ENCODE peak calls at places on chromosome 15, in four cellular contexts. One of them, this sample, is unnamed.

GRCh38 chr15:42385206-42385979 is 26.1 kb downstream of the CAPN3 start:
- DNase-seq in GM06990: no peak
- DNase-seq in RWPE1: peak
- DNase-seq in glutamatergic neuron: peak
- DNase-seq in this sample: peak

GRCh38 chr15:39381517-39381916 is 199.4 kb upstream of the THBS1 start:
- DNase-seq in RWPE1: no peak
- DNase-seq in GM06990: no peak
- DNase-seq in glutamatergic neuron: no peak
- DNase-seq in this sample: no peak

GRCh38 chr15:74541494-74542191 is 623 bp downstream of the ARID3B start:
- DNase-seq in RWPE1: no peak
- DNase-seq in GM06990: peak
- DNase-seq in glutamatergic neuron: peak
- DNase-seq in this sample: peak

GRCh38 chr15:71288348-71288955 is 173.2 kb downstream of the THSD4 start:
- DNase-seq in glutamatergic neuron: no peak
- DNase-seq in GM06990: no peak
- DNase-seq in RWPE1: no peak
- DNase-seq in this sample: no peak

GRCh38 chr15:49492834-49493233 is 69.8 kb downstream of the FGF7 start:
- DNase-seq in glutamatergic neuron: no peak
- DNase-seq in GM06990: no peak
- DNase-seq in RWPE1: peak
- DNase-seq in this sample: no peak

GRCh38 chr15:74642724-74643367 is 27.2 kb downstream of the CLK3 start:
- DNase-seq in GM06990: no peak
- DNase-seq in RWPE1: no peak
- DNase-seq in glutamatergic neuron: no peak
- DNase-seq in this sample: no peak

GRCh38 chr15:85071534-85071933 is 89.9 kb downstream of the PDE8A start:
- DNase-seq in glutamatergic neuron: no peak
- DNase-seq in RWPE1: no peak
- DNase-seq in GM06990: no peak
- DNase-seq in this sample: no peak

GRCh38 chr15:25501828-25502446 is 63.1 kb upstream of the UBE3A start:
- DNase-seq in GM06990: no peak
- DNase-seq in RWPE1: no peak
- DNase-seq in glutamatergic neuron: no peak
- DNase-seq in this sample: peak

GRCh38 chr15:30953731-30954378 is 37.6 kb downstream of the MTMR10 start:
- DNase-seq in RWPE1: peak
- DNase-seq in GM06990: no peak
- DNase-seq in glutamatergic neuron: no peak
- DNase-seq in this sample: no peak

GRCh38 chr15:64092075-64092820 is 1.4 kb downstream of the CIAO2A start:
- DNase-seq in glutamatergic neuron: no peak
- DNase-seq in RWPE1: no peak
- DNase-seq in GM06990: no peak
- DNase-seq in this sample: no peak

GRCh38 chr15:60546764-60547163 is 67.8 kb upstream of the ICE2 start:
- DNase-seq in glutamatergic neuron: no peak
- DNase-seq in GM06990: no peak
- DNase-seq in RWPE1: no peak
- DNase-seq in this sample: no peak

GRCh38 chr15:90344632-90345031 is 7.5 kb upstream of the ZNF774 start:
- DNase-seq in RWPE1: no peak
- DNase-seq in glutamatergic neuron: no peak
- DNase-seq in GM06990: no peak
- DNase-seq in this sample: no peak

GRCh38 chr15:39095218-39095879 is 485.5 kb upstream of the THBS1 start:
- DNase-seq in GM06990: no peak
- DNase-seq in glutamatergic neuron: no peak
- DNase-seq in RWPE1: no peak
- DNase-seq in this sample: no peak

GRCh38 chr15:34297059-34297458 is 40.5 kb downstream of the SLC12A6 start:
- DNase-seq in GM06990: no peak
- DNase-seq in RWPE1: no peak
- DNase-seq in glutamatergic neuron: no peak
- DNase-seq in this sample: no peak

GRCh38 chr15:34708422-34708821 is 46.4 kb downstream of the GJD2 start:
- DNase-seq in glutamatergic neuron: no peak
- DNase-seq in RWPE1: peak
- DNase-seq in GM06990: no peak
- DNase-seq in this sample: no peak

GRCh38 chr15:95450413-95450812 is 880.1 kb upstream of the NR2F2 start:
- DNase-seq in glutamatergic neuron: no peak
- DNase-seq in RWPE1: no peak
- DNase-seq in GM06990: no peak
- DNase-seq in this sample: no peak

GRCh38 chr15:88982304-88982945 is 69.2 kb upstream of the MFGE8 start:
- DNase-seq in RWPE1: no peak
- DNase-seq in glutamatergic neuron: no peak
- DNase-seq in GM06990: peak
- DNase-seq in this sample: no peak

GRCh38 chr15:83516935-83517334 is 69.8 kb downstream of the SH3GL3 start:
- DNase-seq in GM06990: no peak
- DNase-seq in glutamatergic neuron: no peak
- DNase-seq in RWPE1: peak
- DNase-seq in this sample: no peak

GRCh38 chr15:80951941-80952340 is 37.7 kb downstream of the MESD start:
- DNase-seq in glutamatergic neuron: no peak
- DNase-seq in RWPE1: no peak
- DNase-seq in GM06990: no peak
- DNase-seq in this sample: no peak

GRCh38 chr15:80957556-80957955 is 32.1 kb downstream of the MESD start:
- DNase-seq in glutamatergic neuron: no peak
- DNase-seq in RWPE1: no peak
- DNase-seq in GM06990: no peak
- DNase-seq in this sample: no peak

GRCh38 chr15:80950291-80951078 is 39.1 kb downstream of the MESD start:
- DNase-seq in GM06990: no peak
- DNase-seq in RWPE1: no peak
- DNase-seq in glutamatergic neuron: no peak
- DNase-seq in this sample: no peak

GRCh38 chr15:80953001-80953952 is 36.3 kb downstream of the MESD start:
- DNase-seq in GM06990: no peak
- DNase-seq in RWPE1: no peak
- DNase-seq in glutamatergic neuron: peak
- DNase-seq in this sample: no peak

DNA sequence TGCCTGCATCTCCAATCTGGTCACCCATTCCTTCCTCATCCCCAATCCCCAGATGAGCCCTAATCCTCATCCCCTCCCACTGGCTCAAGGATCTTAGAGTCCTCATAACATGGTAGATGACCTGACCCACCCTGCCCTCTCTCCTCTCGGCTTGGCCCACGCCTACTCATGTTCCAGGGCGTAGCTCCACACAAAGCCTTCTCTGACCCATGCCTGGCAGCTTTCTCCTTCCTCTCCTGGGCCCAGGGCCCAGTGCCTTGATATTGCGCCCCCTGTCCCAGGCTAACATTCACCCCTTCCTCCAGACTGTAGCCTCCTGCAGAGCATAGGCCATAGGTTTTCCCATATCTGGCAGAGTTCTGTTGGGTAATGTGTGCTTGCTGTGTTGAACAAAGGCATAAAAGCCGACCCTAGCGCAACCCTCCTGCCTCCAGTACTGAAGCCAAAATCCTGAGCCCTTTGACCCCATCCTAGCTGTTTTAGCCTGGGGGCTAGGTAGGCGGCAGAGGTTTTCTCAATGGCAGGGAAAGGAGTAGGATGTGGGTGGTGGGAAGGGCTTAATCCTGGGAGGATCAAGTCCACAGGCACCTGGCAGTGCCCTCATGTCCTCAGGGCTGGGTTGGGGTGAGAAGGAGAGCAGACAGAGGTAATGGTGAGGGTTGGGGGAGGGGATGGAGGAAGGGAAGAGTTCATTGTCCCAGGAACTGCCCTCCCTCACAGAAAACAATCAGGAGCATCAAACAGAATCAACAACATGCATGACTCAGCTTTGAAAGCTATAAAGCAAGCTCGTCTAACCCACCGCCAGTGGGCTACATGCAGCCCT is 35.5 kb downstream of the MESD start:
- DNase-seq in GM06990: no peak
- DNase-seq in RWPE1: peak
- DNase-seq in glutamatergic neuron: no peak
- DNase-seq in this sample: no peak
- TF ChIP-seq CTCF in GM06990: no peak
- TF ChIP-seq CTCF in RWPE1: no peak
- TF ChIP-seq CTCF in glutamatergic neuron: no peak
- TF ChIP-seq CTCF in this sample: no peak

GRCh38 chr15:77654975-77655374 is 22.3 kb upstream of the LINGO1 start:
- DNase-seq in RWPE1: no peak
- DNase-seq in glutamatergic neuron: peak
- DNase-seq in GM06990: no peak
- DNase-seq in this sample: peak
- TF ChIP-seq CTCF in RWPE1: no peak
- TF ChIP-seq CTCF in glutamatergic neuron: peak
- TF ChIP-seq CTCF in GM06990: peak
- TF ChIP-seq CTCF in this sample: peak

GRCh38 chr15:57460208-57460816 is 84.0 kb downstream of the CGNL1 start:
- DNase-seq in RWPE1: no peak
- DNase-seq in GM06990: no peak
- DNase-seq in glutamatergic neuron: no peak
- DNase-seq in this sample: no peak

GRCh38 chr15:57455969-57456368 is 79.7 kb downstream of the CGNL1 start:
- DNase-seq in glutamatergic neuron: no peak
- DNase-seq in RWPE1: no peak
- DNase-seq in GM06990: no peak
- DNase-seq in this sample: no peak

GRCh38 chr15:57457726-57458125 is 81.4 kb downstream of the CGNL1 start:
- DNase-seq in GM06990: no peak
- DNase-seq in glutamatergic neuron: no peak
- DNase-seq in RWPE1: no peak
- DNase-seq in this sample: no peak

GRCh38 chr15:57458255-57458850 is 82.0 kb downstream of the CGNL1 start:
- DNase-seq in GM06990: no peak
- DNase-seq in RWPE1: no peak
- DNase-seq in glutamatergic neuron: no peak
- DNase-seq in this sample: peak

GRCh38 chr15:57456559-57456958 is 80.3 kb downstream of the CGNL1 start:
- DNase-seq in glutamatergic neuron: no peak
- DNase-seq in GM06990: no peak
- DNase-seq in RWPE1: no peak
- DNase-seq in this sample: no peak
- TF ChIP-seq CTCF in glutamatergic neuron: no peak
- TF ChIP-seq CTCF in GM06990: no peak
- TF ChIP-seq CTCF in RWPE1: no peak
- TF ChIP-seq CTCF in this sample: no peak

GRCh38 chr15:86919581-86919980 is 839.9 kb downstream of the AGBL1 start:
- DNase-seq in glutamatergic neuron: no peak
- DNase-seq in GM06990: no peak
- DNase-seq in RWPE1: no peak
- DNase-seq in this sample: no peak

GRCh38 chr15:86916671-86917450 is 837.2 kb downstream of the AGBL1 start:
- DNase-seq in GM06990: no peak
- DNase-seq in RWPE1: no peak
- DNase-seq in glutamatergic neuron: no peak
- DNase-seq in this sample: no peak

GRCh38 chr15:86911022-86911421 is 831.4 kb downstream of the AGBL1 start:
- DNase-seq in GM06990: no peak
- DNase-seq in RWPE1: no peak
- DNase-seq in glutamatergic neuron: no peak
- DNase-seq in this sample: no peak

DNA sequence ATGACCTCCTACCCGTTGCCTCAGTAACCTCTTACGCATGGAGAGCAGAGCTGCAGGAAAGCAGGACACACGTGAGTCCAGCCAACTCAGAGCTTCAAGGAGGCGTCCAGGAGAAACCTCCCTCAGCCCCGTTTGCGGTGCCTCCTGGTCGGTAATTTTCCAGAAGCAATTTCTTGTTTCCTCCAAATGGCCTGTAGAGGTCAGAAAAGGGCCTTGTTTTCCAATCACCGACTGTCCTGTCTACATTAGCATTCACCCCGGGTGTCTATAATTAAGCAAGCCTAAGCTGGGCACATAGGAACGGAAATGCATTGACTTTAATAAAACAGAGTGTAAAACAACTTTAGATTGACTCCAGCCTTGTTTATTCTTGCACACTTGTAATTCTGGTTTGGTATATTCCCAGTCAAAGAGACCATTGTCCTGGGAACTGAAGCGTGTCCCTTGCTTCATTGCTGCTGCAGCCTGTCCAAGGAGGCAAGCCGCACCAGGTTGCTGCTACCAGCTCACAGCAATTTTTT is 836.2 kb downstream of the AGBL1 start:
- DNase-seq in GM06990: no peak
- DNase-seq in RWPE1: peak
- DNase-seq in glutamatergic neuron: peak
- DNase-seq in this sample: peak
- TF ChIP-seq CTCF in GM06990: peak
- TF ChIP-seq CTCF in RWPE1: peak
- TF ChIP-seq CTCF in glutamatergic neuron: peak
- TF ChIP-seq CTCF in this sample: peak

GRCh38 chr15:66744610-66745279 is 42.7 kb downstream of the SMAD6 start:
- DNase-seq in GM06990: no peak
- DNase-seq in RWPE1: no peak
- DNase-seq in glutamatergic neuron: no peak
- DNase-seq in this sample: no peak
- TF ChIP-seq CTCF in GM06990: no peak
- TF ChIP-seq CTCF in RWPE1: no peak
- TF ChIP-seq CTCF in glutamatergic neuron: no peak
- TF ChIP-seq CTCF in this sample: no peak

This sample was measured in endothelial cell.